ENCODE peak calls at places on chromosomes 6 and 20, in nine cellular contexts. V is GF-D8; C is activated CD4-positive, CD25-positive, alpha-beta regulatory T cell treated with anti-CD3 and anti-CD28 coated beads, Interleukin-2, amount 50 U/mL, for 16 hours; K is neural progenitor cell; P is SHP77; I is NCI-H82; U is EL; A is A549; O is AG08395. Y is an unnamed sample.

GRCh38 chr6:27617700-27618689 is 145.1 kb upstream of the ZNF184 start:
- DNase-seq in V (no peak), C (no peak), K (peak; percentile 60), P (no peak), I (peak; percentile 27), U (peak; percentile 63), A (peak; percentile 59), O (peak; percentile 47), Y (no peak)

GRCh38 chr20:37192137-37192854 is 12.9 kb upstream of the MROH8 start:
- DNase-seq in V (peak; percentile 71), C (peak; percentile 45), K (peak; percentile 80), P (peak; percentile 24), I (peak; percentile 92), U (peak; percentile 83), A (peak; percentile 82), O (peak; percentile 95), Y (peak; percentile 87)

GRCh38 chr20:57432874-57433491 is 41.8 kb downstream of the RBM38 start:
- DNase-seq in V (peak; percentile 96), C (peak; percentile 37), K (no peak), P (peak; percentile 36), I (no peak), U (no peak), A (no peak), O (no peak), Y (no peak)

GRCh38 chr6:53837875-53838806 is 43.3 kb downstream of the LRRC1 start:
- DNase-seq in V (no peak), C (no peak), K (peak; percentile 74), P (no peak), I (peak; percentile 82), U (no peak), A (no peak), O (no peak), Y (peak; percentile 22)

GRCh38 chr6:127300411-127300810 is 33.7 kb downstream of the RNF146 start:
- DNase-seq in V (no peak), C (no peak), K (peak; percentile 3), P (no peak), I (peak; percentile 47), U (peak; percentile 94), A (no peak), O (peak; percentile 86), Y (no peak)

GRCh38 chr20:13325033-13325432 is 104.0 kb downstream of the ISM1 start:
- DNase-seq in V (no peak), C (no peak), K (peak; percentile 61), P (peak; percentile 15), I (peak; percentile 71), U (peak; percentile 47), A (peak; percentile 33), O (peak; percentile 30), Y (no peak)

GRCh38 chr6:104126621-104127020 is 733.1 kb downstream of the HACE1 start:
- DNase-seq in V (no peak), C (no peak), K (peak; percentile 19), P (no peak), I (no peak), U (no peak), A (no peak), O (no peak), Y (no peak)

GRCh38 chr6:3517350-3517749 is 60.5 kb upstream of the SLC22A23 start:
- DNase-seq in V (no peak), C (no peak), K (no peak), P (no peak), I (peak; percentile 97), U (peak; percentile 92), A (no peak), O (peak; percentile 85), Y (no peak)

GRCh38 chr20:38076548-38076947 is 43.0 kb downstream of the RPRD1B start:
- DNase-seq in V (no peak), C (no peak), K (no peak), P (no peak), I (no peak), U (no peak), A (no peak), O (no peak), Y (no peak)

GRCh38 chr6:106103728-106104109 is 17.6 kb downstream of the PRDM1 start:
- DNase-seq in V (no peak), C (no peak), K (no peak), P (no peak), I (no peak), U (no peak), A (no peak), O (no peak), Y (no peak)

GRCh38 chr20:12294684-12295083 is 377.0 kb downstream of the BTBD3 start:
- DNase-seq in V (no peak), C (no peak), K (no peak), P (no peak), I (no peak), U (no peak), A (no peak), O (no peak), Y (no peak)

GRCh38 chr6:46925563-46926253 is 4.0 kb upstream of the ADGRF5 start:
- DNase-seq in V (no peak), C (no peak), K (no peak), P (no peak), I (no peak), U (peak; percentile 88), A (peak; percentile 13), O (peak; percentile 57), Y (peak; percentile 38)

GRCh38 chr6:12012231-12012565 is at the start of gene HIVEP1:
- DNase-seq in V (no peak), C (no peak), K (peak; percentile 79), P (no peak), I (no peak), U (no peak), A (no peak), O (no peak), Y (peak; percentile 40)

GRCh38 chr6:2385584-2385983 is 140.2 kb upstream of the GMDS start:
- DNase-seq in V (no peak), C (no peak), K (no peak), P (no peak), I (no peak), U (no peak), A (no peak), O (no peak), Y (no peak)

GRCh38 chr20:44247131-44247571 is at the start of gene GDAP1L1:
- DNase-seq in V (no peak), C (no peak), K (peak; percentile 77), P (peak; percentile 19), I (peak; percentile 62), U (no peak), A (no peak), O (no peak), Y (no peak)

GRCh38 chr6:111631930-111632460 is 26.3 kb upstream of the TRAF3IP2 start:
- DNase-seq in V (no peak), C (no peak), K (no peak), P (no peak), I (no peak), U (no peak), A (no peak), O (no peak), Y (peak; percentile 36)

GRCh38 chr6:8432614-8433013 is 2.7 kb downstream of the SLC35B3 start:
- DNase-seq in V (no peak), C (no peak), K (no peak), P (no peak), I (no peak), U (no peak), A (no peak), O (no peak), Y (no peak)

GRCh38 chr6:83707829-83708545 is 914 bp downstream of the SNAP91 start:
- DNase-seq in V (no peak), C (no peak), K (peak; percentile 73), P (peak; percentile 9), I (peak; percentile 40), U (peak; percentile 16), A (no peak), O (peak; percentile 3), Y (no peak)

GRCh38 chr6:28488916-28489365 is 26.7 kb downstream of the GPX6 start:
- DNase-seq in V (peak; percentile 45), C (no peak), K (peak; percentile 70), P (no peak), I (peak; percentile 37), U (peak; percentile 81), A (no peak), O (peak; percentile 15), Y (peak; percentile 60)

GRCh38 chr6:52227495-52227894 is 16.8 kb downstream of the IL17F start:
- DNase-seq in V (no peak), C (no peak), K (no peak), P (no peak), I (no peak), U (no peak), A (no peak), O (no peak), Y (no peak)

GRCh38 chr20:34037121-34037520 is 43.4 kb downstream of the RALY start:
- DNase-seq in V (no peak), C (peak; percentile 7), K (no peak), P (no peak), I (no peak), U (no peak), A (no peak), O (no peak), Y (no peak)

GRCh38 chr20:58139849-58140786 is 88.3 kb downstream of the ANKRD60 start:
- DNase-seq in V (no peak), C (no peak), K (no peak), P (no peak), I (no peak), U (no peak), A (no peak), O (no peak), Y (no peak)

Y was measured in uterus.